ENCODE peak calls at places on chromosome 1, in seven cellular contexts. S is fibroblast of lung, T is WTC11, E is neural crest cell, M is MCF 10A, U is tibial artery, H is neural progenitor cell. R is an unnamed sample.

GRCh38 chr1:63112155-63112914 is 210.0 kb upstream of the FOXD3 start:
- DNase-seq in E (no peak), M (peak), T (no peak), S (peak), H (peak), U (no peak), R (no peak)

GRCh38 chr1:92705456-92705855 is 79.5 kb downstream of the EVI5 start:
- DNase-seq in T (no peak), U (no peak), E (no peak), H (no peak), M (no peak), S (peak), R (no peak)

GRCh38 chr1:24043345-24044032 is 63.4 kb upstream of the SRSF10 start:
- DNase-seq in M (no peak), U (no peak), E (no peak), S (no peak), H (no peak), T (no peak), R (no peak)

GRCh38 chr1:61043010-61043820 is 39.1 kb upstream of the NFIA start:
- DNase-seq in M (peak), T (peak), H (peak), U (peak), S (peak), E (peak), R (peak)

GRCh38 chr1:172254521-172255222 is 165.8 kb upstream of the C1orf105 start:
- DNase-seq in T (no peak), E (no peak), U (no peak), M (peak), S (peak), H (no peak), R (no peak)

GRCh38 chr1:200869753-200870391 is 2.9 kb upstream of the GPR25 start:
- DNase-seq in E (no peak), U (no peak), H (no peak), T (no peak), M (no peak), S (no peak), R (no peak)

GRCh38 chr1:32334864-32335618 is 992 bp downstream of the MARCKSL1 start:
- DNase-seq in H (peak), T (peak), E (peak), M (no peak), U (no peak), S (peak), R (peak)

GRCh38 chr1:84353665-84354064 is 44.6 kb upstream of the DNASE2B start:
- DNase-seq in U (no peak), M (peak), E (no peak), S (peak), T (no peak), H (no peak), R (no peak)

GRCh38 chr1:43949663-43950062 is 2.9 kb downstream of the IPO13 start:
- DNase-seq in H (no peak), U (no peak), S (no peak), E (no peak), M (no peak), T (no peak), R (no peak)

GRCh38 chr1:23168079-23168461 is 586 bp downstream of the LUZP1 start:
- DNase-seq in S (no peak), T (no peak), E (peak), U (peak), H (no peak), M (no peak), R (no peak)

GRCh38 chr1:47436304-47436978 is 1.4 kb upstream of the FOXD2 start:
- DNase-seq in M (peak), S (peak), E (peak), U (peak), H (peak), T (peak), R (peak)
- TF ChIP-seq CTCF in M (peak), S (peak), E (peak), U (peak), H (peak), T (peak), R (peak)

GRCh38 chr1:193179094-193179493 is 7.3 kb downstream of the B3GALT2 start:
- DNase-seq in E (no peak), S (no peak), H (no peak), T (no peak), M (no peak), U (no peak), R (no peak)
- TF ChIP-seq CTCF in E (no peak), S (no peak), H (no peak), T (no peak), M (no peak), U (no peak), R (no peak)

GRCh38 chr1:232627171-232627570 is 2.8 kb downstream of the SIPA1L2 start:
- DNase-seq in H (no peak), S (no peak), U (no peak), E (no peak), T (no peak), M (no peak), R (no peak)

GRCh38 chr1:232627645-232628334 is 2.1 kb downstream of the SIPA1L2 start:
- DNase-seq in H (peak), S (peak), E (no peak), T (no peak), M (peak), U (no peak), R (no peak)

GRCh38 chr1:232629250-232630046 is 485 bp downstream of the SIPA1L2 start:
- DNase-seq in H (peak), U (peak), M (peak), E (peak), T (peak), S (peak), R (peak)

GRCh38 chr1:232630047-232630893 is at the start of gene SIPA1L2:
- DNase-seq in S (peak), H (peak), T (peak), M (peak), E (peak), U (peak), R (peak)

DNA sequence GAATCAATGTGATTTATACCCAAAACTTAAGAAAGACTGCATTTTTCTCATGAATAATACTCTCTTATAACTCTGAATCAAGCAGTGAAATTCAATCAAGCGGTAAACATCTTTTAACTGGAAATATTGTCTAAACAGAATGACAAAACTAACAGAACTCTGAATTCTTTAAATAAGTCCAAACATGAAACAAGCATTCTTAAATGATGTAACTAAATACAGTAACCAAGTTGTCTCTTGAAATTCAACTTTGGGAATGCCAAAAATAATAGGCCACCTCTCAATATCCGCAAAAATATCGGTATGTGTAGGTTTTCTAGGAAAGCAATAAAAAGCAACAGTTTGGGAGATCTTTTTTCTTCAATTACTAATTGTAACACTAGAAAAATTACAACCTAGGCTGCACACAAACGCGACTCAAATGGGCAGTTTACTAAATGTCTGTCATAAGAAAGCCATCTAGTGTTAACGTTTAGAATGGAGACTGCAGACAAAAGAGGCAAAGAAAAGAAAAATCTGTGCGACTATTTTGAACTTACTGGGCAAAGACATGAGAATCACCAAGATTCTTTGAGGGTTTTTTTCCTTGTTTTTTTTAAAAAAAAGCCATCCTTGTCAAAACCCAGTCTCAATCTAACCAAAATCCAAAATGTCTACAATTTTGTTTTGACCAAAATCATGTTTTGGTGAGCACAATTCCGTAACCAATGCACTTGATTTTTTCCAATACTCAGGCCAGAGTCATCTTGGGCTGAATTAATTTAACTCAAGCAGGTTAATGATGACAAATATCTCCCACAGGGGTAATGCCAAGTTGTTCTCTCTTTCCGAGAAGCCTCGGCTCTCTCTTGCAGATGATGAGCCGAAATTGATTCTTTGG is 1.4 kb downstream of the SIPA1L2 start:
- DNase-seq in M (peak), H (peak), T (no peak), S (peak), U (no peak), E (no peak), R (no peak)
- TF ChIP-seq CTCF in M (peak), H (peak), T (no peak), S (peak), U (no peak), E (peak), R (no peak)

DNA sequence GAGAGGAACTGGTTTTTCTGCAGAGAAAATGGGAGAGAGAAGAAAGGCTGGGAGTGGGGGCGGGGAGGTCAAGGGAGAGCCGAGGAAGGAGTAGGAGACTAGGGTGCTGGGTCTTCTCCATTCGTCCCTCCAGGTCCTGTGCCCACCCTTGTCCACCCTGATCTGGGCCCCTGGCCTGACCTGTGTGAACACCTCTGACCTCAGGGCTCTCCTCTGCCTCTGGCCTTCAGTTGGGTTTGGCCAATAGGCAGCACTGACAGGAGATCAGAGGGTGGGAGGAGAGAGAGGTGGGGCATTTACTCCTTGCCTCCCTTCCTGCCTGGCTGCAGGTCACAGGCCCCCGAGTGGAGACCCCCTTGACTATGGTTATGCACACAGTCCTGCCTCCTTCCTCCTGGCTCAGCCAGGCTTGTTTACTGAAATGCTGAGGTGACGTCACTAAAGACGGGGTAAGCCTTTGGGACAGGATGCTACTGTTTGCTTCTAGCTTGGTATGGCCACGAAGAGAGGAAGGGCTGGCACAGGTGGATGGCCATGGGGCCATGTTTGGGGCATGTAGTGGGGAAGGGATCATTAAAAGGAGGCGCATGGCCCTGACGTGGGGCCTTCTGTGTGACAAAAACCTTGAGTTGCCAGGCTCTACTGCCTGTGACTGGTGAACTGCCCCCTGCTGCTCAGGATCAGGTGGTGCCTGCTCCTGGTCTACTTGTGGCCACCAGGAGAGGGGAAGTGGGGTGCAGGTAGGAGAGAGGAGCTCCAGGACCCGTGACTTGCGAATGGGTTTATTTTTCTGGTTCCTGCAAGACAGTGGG is 248.7 kb upstream of the CSF3R start:
- DNase-seq in H (no peak), T (peak), M (no peak), U (peak), E (no peak), S (no peak), R (peak)
- TF ChIP-seq CTCF in H (peak), T (no peak), M (no peak), U (no peak), E (no peak), S (no peak), R (no peak)

GRCh38 chr1:230858918-230859819 is 9.2 kb downstream of the C1orf198 start:
- DNase-seq in S (peak), M (no peak), H (peak), T (no peak), E (peak), U (peak), R (no peak)

GRCh38 chr1:230857077-230857476 is 11.2 kb downstream of the C1orf198 start:
- DNase-seq in S (peak), E (peak), T (no peak), H (no peak), M (no peak), U (peak), R (no peak)

GRCh38 chr1:230855886-230856285 is 12.4 kb downstream of the C1orf198 start:
- DNase-seq in E (no peak), U (no peak), M (no peak), H (no peak), S (no peak), T (no peak), R (no peak)

GRCh38 chr1:230858236-230858820 is 10.0 kb downstream of the C1orf198 start:
- DNase-seq in H (no peak), U (no peak), S (no peak), T (no peak), E (no peak), M (no peak), R (no peak)

GRCh38 chr1:230857822-230858221 is 10.5 kb downstream of the C1orf198 start:
- DNase-seq in M (no peak), E (no peak), T (no peak), H (no peak), U (no peak), S (no peak), R (no peak)
- TF ChIP-seq CTCF in M (no peak), E (no peak), T (no peak), H (no peak), U (no peak), S (no peak), R (no peak)

DNA sequence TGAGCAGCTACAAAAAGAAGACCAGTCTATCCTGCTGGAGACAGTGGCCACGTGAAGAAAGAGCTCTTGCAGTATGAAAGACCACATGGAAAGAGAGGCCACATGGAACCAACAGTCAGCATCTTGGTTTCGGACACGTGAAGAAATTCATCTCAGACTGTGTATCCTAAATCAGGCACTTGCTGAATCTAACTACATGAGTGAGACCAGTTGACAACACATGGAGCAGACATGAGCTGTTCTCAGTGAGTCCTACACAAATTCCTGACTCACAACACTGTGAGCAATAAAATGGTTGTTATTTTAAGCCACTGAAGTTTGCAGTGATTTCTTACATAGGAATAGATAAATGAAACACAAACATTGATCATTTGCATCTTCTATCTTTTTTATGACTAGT is 2.4 kb upstream of the TAF1A start:
- DNase-seq in S (no peak), H (no peak), E (no peak), U (no peak), M (no peak), T (no peak), R (no peak)
- TF ChIP-seq CTCF in S (no peak), H (no peak), E (no peak), U (no peak), M (no peak), T (no peak), R (no peak)

DNA sequence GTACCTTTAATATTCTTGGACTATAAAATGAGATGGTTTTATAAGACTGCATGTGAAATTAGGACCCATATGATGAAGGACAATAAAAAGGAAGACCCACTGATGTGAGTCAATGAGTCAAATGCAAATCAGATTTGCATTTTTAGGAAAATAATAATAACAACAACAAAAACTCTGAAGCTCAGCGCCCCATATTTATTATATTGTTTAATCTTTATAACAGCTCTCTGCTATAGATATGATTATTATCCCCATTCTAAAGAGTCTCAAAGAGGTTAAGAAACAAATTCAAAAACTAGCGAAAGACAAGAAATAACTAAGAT is 850 bp upstream of the SELL start:
- DNase-seq in H (no peak), T (no peak), E (no peak), M (no peak), S (no peak), U (no peak), R (no peak)
- TF ChIP-seq CTCF in H (no peak), T (no peak), E (no peak), M (no peak), S (no peak), U (no peak), R (no peak)

GRCh38 chr1:228310162-228310792 is 96.4 kb downstream of the TRIM11 start:
- DNase-seq in M (no peak), S (no peak), E (no peak), U (no peak), T (no peak), H (no peak), R (no peak)

GRCh38 chr1:228309548-228310067 is 97.0 kb downstream of the TRIM11 start:
- DNase-seq in H (no peak), S (no peak), T (no peak), E (no peak), U (no peak), M (no peak), R (no peak)

GRCh38 chr1:228308085-228308601 is 98.5 kb downstream of the TRIM11 start:
- DNase-seq in T (no peak), S (no peak), M (no peak), E (no peak), U (no peak), H (no peak), R (peak)

GRCh38 chr1:228307218-228308023 is 99.2 kb downstream of the TRIM11 start:
- DNase-seq in U (peak), S (no peak), E (no peak), M (no peak), H (no peak), T (no peak), R (peak)

DNA sequence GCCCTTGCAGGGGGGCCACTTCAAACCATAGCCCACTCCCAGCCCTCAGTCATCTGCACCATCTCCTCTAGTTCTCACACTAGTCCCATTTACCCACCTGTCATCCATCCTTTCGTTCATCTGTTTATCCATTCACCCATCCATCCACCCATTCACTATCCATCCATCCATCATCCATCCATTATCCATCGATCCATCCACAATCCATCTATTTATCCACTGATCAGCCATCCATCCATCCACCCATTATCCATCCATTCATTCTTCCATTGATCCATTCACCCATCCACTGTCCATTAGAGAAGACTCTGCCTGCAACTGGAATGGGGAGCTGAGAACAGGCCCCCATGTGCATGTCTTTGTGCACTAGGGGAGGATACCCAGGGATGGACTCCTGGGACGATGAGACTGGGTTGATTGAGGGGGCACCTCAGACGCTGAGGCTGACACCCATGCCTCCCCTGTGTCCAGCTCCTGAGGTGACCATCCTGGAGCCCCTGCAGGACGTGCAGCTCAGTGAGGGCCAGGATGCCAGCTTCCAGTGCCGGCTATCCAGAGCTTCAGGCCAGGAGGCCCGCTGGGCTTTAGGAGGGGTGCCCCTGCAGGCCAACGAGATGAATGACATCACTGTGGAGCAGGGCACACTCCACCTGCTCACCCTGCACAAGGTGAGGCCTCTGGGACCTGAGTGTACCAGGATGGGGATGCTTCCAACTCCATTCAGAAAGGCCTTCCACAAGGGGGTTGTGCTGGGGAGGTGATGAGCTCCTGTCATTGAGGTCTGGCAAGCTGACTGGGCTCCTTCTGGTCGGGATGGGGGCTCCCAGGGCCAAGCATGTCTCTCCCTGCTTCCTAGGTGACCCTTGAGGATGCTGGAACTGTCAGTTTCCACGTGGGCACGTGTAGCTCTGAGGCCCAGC is 97.7 kb downstream of the TRIM11 start:
- DNase-seq in S (no peak), E (no peak), T (no peak), M (no peak), U (no peak), H (no peak), R (peak)
- TF ChIP-seq CTCF in S (no peak), E (peak), T (no peak), M (no peak), U (no peak), H (peak), R (no peak)